ENCODE peak calls at places on chromosomes 5 and 9, in ten cellular contexts. J is fibroblast of lung, N is stomach, P is Karpas-422, D is neuronal stem cell, E is mammary epithelial cell, Z is H9, H is colonic mucosa, L is psoas muscle, X is transverse colon. Q is an unnamed sample. For H3K4me1, the result is how much of the 10 kb centered on the place peaks cover.

GRCh38 chr5:60332244-60333018 is 367.5 kb downstream of the DEPDC1B start:
- DNase-seq in J (peak), N (no peak), P (no peak), D (no peak), E (peak), Z (no peak), H (no peak), L (no peak), X (no peak), Q (no peak)

GRCh38 chr5:74560245-74560644 is 80.3 kb downstream of the ENC1 start:
- DNase-seq in J (no peak), N (no peak), P (no peak), D (no peak), E (no peak), Z (no peak), H (no peak), L (no peak), X (no peak), Q (no peak)

GRCh38 chr5:135821802-135822201 is 12.7 kb upstream of the SLC25A48 start:
- DNase-seq in J (no peak), N (no peak), P (no peak), D (no peak), E (no peak), Z (no peak), H (no peak), L (no peak), X (no peak), Q (no peak)

GRCh38 chr5:37490411-37490810 is 111.3 kb downstream of the WDR70 start:
- DNase-seq in J (no peak), N (no peak), P (no peak), D (no peak), E (no peak), Z (no peak), H (no peak), L (no peak), X (no peak), Q (no peak)

GRCh38 chr9:137008312-137008711 is 11.9 kb upstream of the CLIC3 start:
- DNase-seq in J (no peak), N (no peak), P (no peak), D (no peak), E (no peak), Z (no peak), H (no peak), L (no peak), X (no peak), Q (no peak)

GRCh38 chr9:91813261-91813795 is 136.7 kb downstream of the ROR2 start:
- DNase-seq in J (no peak), N (no peak), P (no peak), D (no peak), E (no peak), Z (no peak), H (no peak), L (peak), X (no peak), Q (no peak)

GRCh38 chr9:109974143-109974917 is 194.3 kb downstream of the PALM2AKAP2 start:
- DNase-seq in J (no peak), N (peak), P (no peak), D (no peak), E (no peak), Z (no peak), H (no peak), L (no peak), X (peak), Q (no peak)

GRCh38 chr9:134536101-134536900 is 105.3 kb upstream of the COL5A1 start:
- DNase-seq in J (peak), N (no peak), P (no peak), D (no peak), E (peak), Z (no peak), H (no peak), L (peak), X (no peak), Q (no peak)

GRCh38 chr5:5983261-5983660 is 395.1 kb downstream of the MED10 start:
- DNase-seq in J (no peak), N (no peak), P (no peak), D (no peak), E (no peak), Z (no peak), H (no peak), L (no peak), X (no peak), Q (no peak)

GRCh38 chr5:42515504-42515903 is 92.3 kb downstream of the GHR start:
- DNase-seq in J (no peak), N (no peak), P (no peak), D (no peak), E (no peak), Z (no peak), H (no peak), L (no peak), X (no peak), Q (no peak)

GRCh38 chr5:170312666-170313065 is 15.1 kb upstream of the LCP2 start:
- DNase-seq in J (peak), N (no peak), P (peak), D (no peak), E (peak), Z (no peak), H (no peak), L (no peak), X (no peak), Q (no peak)

GRCh38 chr9:115888131-115888530 is 265.5 kb upstream of the PAPPA start:
- DNase-seq in J (no peak), N (no peak), P (no peak), D (no peak), E (no peak), Z (no peak), H (no peak), L (no peak), X (no peak), Q (no peak)

GRCh38 chr9:124122813-124123462 is 111.4 kb downstream of the LHX2 start:
- DNase-seq in J (no peak), N (no peak), P (peak), D (no peak), E (no peak), Z (no peak), H (no peak), L (no peak), X (no peak), Q (no peak)

GRCh38 chr9:68970150-68970549 is 43.8 kb downstream of the PRKACG start:
- DNase-seq in J (no peak), N (no peak), P (no peak), D (no peak), E (no peak), Z (no peak), H (peak), L (no peak), X (peak), Q (no peak)

GRCh38 chr9:112061152-112061740 is 113.9 kb downstream of the SUSD1 start:
- DNase-seq in J (peak), N (peak), P (peak), D (no peak), E (peak), Z (no peak), H (peak), L (peak), X (peak), Q (no peak)

GRCh38 chr5:39283231-39283818 is 64.0 kb upstream of the FYB1 start:
- DNase-seq in J (peak), N (no peak), P (peak), D (peak), E (peak), Z (peak), H (peak), L (no peak), X (peak), Q (peak)

GRCh38 chr5:151892393-151892792 is 32.3 kb downstream of the GLRA1 start:
- DNase-seq in J (no peak), N (no peak), P (no peak), D (no peak), E (no peak), Z (no peak), H (no peak), L (no peak), X (no peak), Q (no peak)

GRCh38 chr9:3125602-3126392 is 281.9 kb upstream of the PUM3 start:
- DNase-seq in J (no peak), N (no peak), P (no peak), D (no peak), E (no peak), Z (no peak), H (no peak), L (no peak), X (no peak), Q (no peak)

GRCh38 chr5:15687401-15687800 is 187.4 kb downstream of the FBXL7 start:
- DNase-seq in J (no peak), N (no peak), P (no peak), D (no peak), E (no peak), Z (no peak), H (no peak), L (no peak), X (no peak), Q (no peak)

DNA sequence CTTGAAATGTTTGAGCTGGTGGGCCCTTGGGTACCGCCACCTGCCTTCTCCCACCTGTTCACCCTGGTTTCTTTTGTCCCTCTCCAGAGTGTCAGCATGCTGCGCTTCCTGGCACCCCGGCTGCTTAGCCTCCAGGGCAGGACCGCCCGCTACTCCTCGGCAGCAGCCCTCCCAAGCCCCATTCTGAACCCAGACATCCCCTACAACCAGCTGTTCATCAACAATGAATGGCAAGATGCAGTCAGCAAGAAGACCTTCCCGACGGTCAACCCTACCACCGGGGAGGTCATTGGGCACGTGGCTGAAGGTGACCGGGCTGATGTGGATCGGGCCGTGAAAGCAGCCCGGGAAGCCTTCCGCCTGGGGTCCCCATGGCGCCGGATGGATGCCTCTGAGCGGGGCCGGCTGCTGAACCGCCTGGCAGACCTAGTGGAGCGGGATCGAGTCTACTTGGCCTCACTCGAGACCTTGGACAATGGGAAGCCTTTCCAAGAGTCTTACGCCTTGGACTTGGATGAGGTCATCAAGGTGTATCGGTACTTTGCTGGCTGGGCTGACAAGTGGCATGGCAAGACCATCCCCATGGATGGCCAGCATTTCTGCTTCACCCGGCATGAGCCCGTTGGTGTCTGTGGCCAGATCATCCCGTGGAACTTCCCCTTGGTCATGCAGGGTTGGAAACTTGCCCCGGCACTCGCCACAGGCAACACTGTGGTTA is 3.3 kb downstream of the ALDH1B1 start:
- DNase-seq in J (no peak), N (no peak), P (no peak), D (no peak), E (no peak), Z (no peak), H (no peak), L (no peak), X (no peak), Q (no peak)
- H3K4me1 ChIP-seq in J (under half), N (under half), P (under half), D (under half), E (under half), Z (under half), H (under half), L (under half), X (under half), Q (under half)

GRCh38 chr5:107558951-107559350 is 111.8 kb downstream of the EFNA5 start:
- DNase-seq in J (no peak), N (no peak), P (no peak), D (no peak), E (no peak), Z (peak), H (no peak), L (no peak), X (no peak), Q (no peak)
- H3K4me1 ChIP-seq in J (under half), N (under half), P (under half), D (under half), E (under half), Z (under half), H (under half), L (under half), X (under half), Q (under half)

GRCh38 chr9:89498845-89499480 is 1.1 kb upstream of the SEMA4D start:
- DNase-seq in J (no peak), N (peak), P (no peak), D (no peak), E (no peak), Z (no peak), H (no peak), L (no peak), X (peak), Q (no peak)
- H3K4me1 ChIP-seq in J (under half), N (under half), P (under half), D (under half), E (under half), Z (under half), H (under half), L (under half), X (under half), Q (under half)

GRCh38 chr9:4936277-4936676 is 48.8 kb upstream of the JAK2 start:
- DNase-seq in J (no peak), N (no peak), P (no peak), D (no peak), E (no peak), Z (no peak), H (no peak), L (no peak), X (no peak), Q (no peak)
- H3K4me1 ChIP-seq in J (under half), N (under half), P (under half), D (under half), E (under half), Z (under half), H (under half), L (under half), X (under half), Q (under half)

DNA sequence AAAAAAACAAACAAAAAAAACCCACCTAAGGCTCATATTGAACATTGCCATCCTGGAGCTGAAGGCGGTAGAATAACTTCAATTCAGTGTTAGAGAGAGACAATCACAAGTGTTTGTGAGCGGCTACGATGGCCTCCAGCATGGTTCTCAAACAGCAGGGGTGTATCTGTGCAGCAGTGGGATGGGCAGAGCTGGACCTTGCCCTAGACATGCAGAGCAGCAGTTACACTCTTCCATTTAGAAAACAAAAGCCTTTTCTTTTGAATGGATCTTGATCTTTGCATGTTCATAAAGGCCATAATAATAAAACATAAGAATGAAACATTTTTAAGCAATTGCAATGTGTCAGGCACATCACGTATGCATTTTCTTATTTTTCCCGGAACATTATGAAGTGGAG is 50.3 kb downstream of the ARHGAP26 start:
- DNase-seq in J (no peak), N (no peak), P (no peak), D (no peak), E (no peak), Z (no peak), H (peak), L (no peak), X (peak), Q (no peak)
- H3K4me1 ChIP-seq in J (under half), N (half or more), P (under half), D (under half), E (under half), Z (under half), H (under half), L (under half), X (under half), Q (under half)

DNA sequence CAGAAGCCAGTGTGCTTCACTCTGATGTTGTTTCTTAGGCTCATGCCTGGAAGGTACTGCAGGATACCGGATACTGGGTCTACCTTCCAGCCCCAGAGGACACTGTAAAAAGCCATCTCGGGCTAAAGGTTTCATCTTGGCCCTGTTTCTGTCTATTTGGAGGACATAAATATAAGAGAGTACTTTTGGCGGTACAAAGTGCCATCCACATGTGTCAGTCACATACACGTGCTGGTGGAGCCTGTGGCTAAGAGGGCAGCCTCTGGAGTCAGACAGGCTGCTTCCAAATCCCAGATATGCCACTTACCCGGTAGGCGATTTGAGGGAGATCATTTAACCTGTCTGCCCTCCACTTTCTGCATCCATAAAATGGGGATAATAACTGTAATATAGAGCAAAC is 160.4 kb downstream of the NR3C1 start:
- DNase-seq in J (no peak), N (no peak), P (no peak), D (no peak), E (no peak), Z (no peak), H (no peak), L (no peak), X (no peak), Q (no peak)
- H3K4me1 ChIP-seq in J (under half), N (under half), P (under half), D (under half), E (under half), Z (under half), H (under half), L (under half), X (under half), Q (under half)

DNA sequence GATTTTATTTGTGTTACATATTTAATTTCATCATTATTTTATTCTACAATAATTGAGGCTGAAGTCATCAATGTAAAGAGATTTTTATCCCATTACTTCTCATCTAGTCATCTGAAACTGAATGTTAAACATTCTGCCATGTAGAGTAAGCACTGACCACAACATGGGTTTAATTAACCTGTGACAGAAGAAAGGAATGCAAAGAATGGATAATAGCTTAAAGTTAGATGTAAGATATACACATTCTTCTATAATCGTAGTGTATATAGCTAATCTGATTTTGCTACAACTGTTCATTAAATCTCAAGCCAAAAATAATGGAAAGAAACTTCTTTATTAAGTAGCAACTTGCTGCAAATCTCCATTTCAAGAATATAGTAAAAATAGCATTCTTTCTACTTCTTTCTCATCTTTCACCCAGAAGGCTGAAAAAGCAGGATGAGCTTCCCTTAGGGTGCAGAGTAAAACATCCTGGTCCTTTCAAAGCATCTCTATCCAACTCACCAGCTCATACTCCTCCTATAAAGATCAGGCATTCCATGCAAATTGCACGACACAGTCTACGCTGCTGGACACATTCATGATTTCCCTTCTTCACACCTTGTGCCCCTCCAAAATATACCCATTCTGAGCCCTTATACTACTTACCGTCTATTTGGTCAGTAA is 115.2 kb downstream of the EFNA5 start:
- DNase-seq in J (peak), N (no peak), P (no peak), D (no peak), E (peak), Z (no peak), H (no peak), L (no peak), X (no peak), Q (no peak)
- H3K4me1 ChIP-seq in J (under half), N (under half), P (under half), D (under half), E (half or more), Z (under half), H (under half), L (under half), X (under half), Q (under half)

DNA sequence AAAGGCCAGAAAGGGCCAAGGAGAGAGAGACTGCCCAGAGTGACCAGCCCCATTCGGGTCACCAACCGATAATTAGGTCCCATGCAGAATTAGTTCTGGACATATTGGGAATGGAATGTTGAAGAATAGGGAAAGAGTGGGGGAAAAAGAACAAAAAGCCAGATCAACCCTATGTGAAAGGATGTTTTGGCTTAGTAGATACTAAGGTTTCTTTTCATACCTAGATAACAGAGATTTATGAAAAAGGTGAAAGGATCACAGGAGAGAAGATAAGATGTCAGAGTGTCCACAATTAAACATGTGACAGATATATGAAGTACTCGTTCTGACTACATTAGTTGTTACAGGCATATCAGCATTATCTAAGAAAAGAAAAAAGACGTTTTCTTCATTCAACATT is 52.1 kb downstream of the MARCHF3 start:
- DNase-seq in J (no peak), N (no peak), P (no peak), D (no peak), E (no peak), Z (no peak), H (no peak), L (no peak), X (no peak), Q (no peak)
- H3K4me1 ChIP-seq in J (under half), N (under half), P (under half), D (under half), E (under half), Z (under half), H (under half), L (under half), X (under half), Q (under half)

GRCh38 chr5:163867738-163868137 is 362.3 kb downstream of the MAT2B start:
- DNase-seq in J (peak), N (no peak), P (no peak), D (no peak), E (no peak), Z (no peak), H (no peak), L (no peak), X (no peak), Q (no peak)
- H3K4me1 ChIP-seq in J (under half), N (under half), P (under half), D (under half), E (under half), Z (under half), H (under half), L (under half), X (under half), Q (under half)